ENCODE peak calls at places on chromosomes 12 and 14, in seven cellular contexts. G, I, U, A, D, P and V are unnamed samples.
A peak's percentile ranks its signal among the peaks of the same experiment; 100 is the strongest.

GRCh38 chr12:128786741-128787391 is 36.9 kb downstream of the SLC15A4 start:
- DNase-seq in G (no peak), A (no peak), P (no peak), U (no peak), D (no peak), I (no peak), V (no peak)

GRCh38 chr12:43072431-43072830 is 479.6 kb downstream of the ADAMTS20 start:
- DNase-seq in U (no peak), D (no peak), I (no peak), P (no peak), A (no peak), G (no peak), V (no peak)

GRCh38 chr12:92656911-92657310 is 45.9 kb upstream of the PLEKHG7 start:
- DNase-seq in P (no peak), U (no peak), A (no peak), I (no peak), D (no peak), G (no peak), V (no peak)

GRCh38 chr14:63203618-63204406 is 431 bp upstream of the RHOJ start:
- DNase-seq in G (peak; percentile 100), A (peak; percentile 51), D (no peak), U (no peak), P (peak; percentile 88), I (no peak), V (no peak)

GRCh38 chr12:69008510-69008909 is 75.5 kb upstream of the CPM start:
- DNase-seq in U (no peak), P (no peak), I (no peak), D (no peak), G (peak; percentile 33), A (no peak), V (no peak)

GRCh38 chr14:105931808-105932483 is 405.6 kb downstream of the TMEM121 start:
- DNase-seq in U (no peak), A (no peak), D (no peak), G (no peak), I (no peak), P (peak; percentile 4), V (no peak)

GRCh38 chr14:92924247-92924646 is 1.3 kb downstream of the CHGA start:
- DNase-seq in D (no peak), P (no peak), A (no peak), U (peak; percentile 92), I (no peak), G (no peak), V (peak; percentile 69)

GRCh38 chr12:54304187-54304810 is 3.5 kb upstream of the NFE2 start:
- DNase-seq in G (peak; percentile 74), P (peak; percentile 55), U (peak; percentile 24), I (no peak), D (no peak), A (peak; percentile 50), V (no peak)

GRCh38 chr12:111439657-111440151 is 34.0 kb downstream of the SH2B3 start:
- DNase-seq in P (no peak), G (no peak), I (no peak), D (no peak), A (no peak), U (no peak), V (no peak)

GRCh38 chr14:88995437-88996198 is 171.2 kb downstream of the TTC8 start:
- DNase-seq in U (no peak), G (peak; percentile 66), D (no peak), I (no peak), P (peak; percentile 46), A (peak; percentile 66), V (no peak)

GRCh38 chr14:95078841-95079240 is 78.5 kb downstream of the DICER1 start:
- DNase-seq in A (no peak), G (no peak), U (no peak), P (no peak), I (no peak), D (no peak), V (no peak)

GRCh38 chr12:104475269-104475668 is 18.5 kb downstream of the CHST11 start:
- DNase-seq in D (no peak), A (no peak), U (no peak), P (no peak), I (no peak), G (no peak), V (no peak)

GRCh38 chr14:38405851-38406630 is 150.1 kb upstream of the CLEC14A start:
- DNase-seq in U (no peak), D (no peak), I (no peak), G (peak; percentile 54), A (no peak), P (peak; percentile 50), V (no peak)

GRCh38 chr14:36083317-36083716 is 93.2 kb downstream of the PTCSC3 start:
- DNase-seq in U (no peak), D (no peak), G (no peak), A (no peak), P (no peak), I (no peak), V (no peak)

GRCh38 chr12:51218607-51219161 is 822 bp upstream of the POU6F1 start:
- DNase-seq in I (no peak), U (no peak), P (no peak), D (no peak), A (no peak), G (no peak), V (no peak)